ENCODE peak calls at places on chromosomes 2 and 18, in five cellular contexts. X, A, R, L and V are unnamed samples.

GRCh38 chr18:45602926-45603325 is 12.3 kb upstream of the SLC14A2 start:
- DNase-seq in X (no peak), A (no peak), R (no peak), L (no peak), V (no peak)

GRCh38 chr2:235609746-235610145 is 115.9 kb downstream of the AGAP1 start:
- DNase-seq in X (no peak), A (no peak), R (no peak), L (no peak), V (no peak)

GRCh38 chr2:8006181-8006580 is 675.7 kb upstream of the ID2 start:
- DNase-seq in X (no peak), A (no peak), R (no peak), L (no peak), V (no peak)

GRCh38 chr2:145591109-145591809 is 1071.3 kb upstream of the ZEB2 start:
- DNase-seq in X (no peak), A (no peak), R (no peak), L (no peak), V (no peak)

GRCh38 chr2:86026744-86027065 is 79.0 kb downstream of the POLR1A start:
- DNase-seq in X (no peak), A (no peak), R (no peak), L (no peak), V (no peak)

GRCh38 chr2:101251844-101252407 is 760 bp upstream of the CNOT11 start:
- DNase-seq in X (no peak), A (no peak), R (no peak), L (peak), V (peak)

GRCh38 chr2:180508451-180508850 is 472.0 kb upstream of the UBE2E3 start:
- DNase-seq in X (no peak), A (no peak), R (no peak), L (no peak), V (no peak)

GRCh38 chr2:69549421-69549820 is 94.1 kb downstream of the AAK1 start:
- DNase-seq in X (no peak), A (peak), R (no peak), L (no peak), V (no peak)

GRCh38 chr2:178320011-178320410 is 125.7 kb downstream of the OSBPL6 start:
- DNase-seq in X (no peak), A (no peak), R (no peak), L (no peak), V (no peak)

GRCh38 chr2:15773204-15773603 is 167.1 kb upstream of the MYCN start:
- DNase-seq in X (no peak), A (no peak), R (no peak), L (no peak), V (no peak)

GRCh38 chr2:62042400-62042799 is 136.9 kb downstream of the COMMD1 start:
- DNase-seq in X (no peak), A (no peak), R (no peak), L (no peak), V (no peak)

GRCh38 chr2:119486886-119487285 is 37.4 kb downstream of the SCTR start:
- DNase-seq in X (no peak), A (peak), R (no peak), L (no peak), V (no peak)

GRCh38 chr18:8514409-8514808 is 94.8 kb upstream of the RAB12 start:
- DNase-seq in X (no peak), A (no peak), R (no peak), L (no peak), V (no peak)

GRCh38 chr2:36468463-36469266 is 113.1 kb downstream of the CRIM1 start:
- DNase-seq in X (no peak), A (peak), R (no peak), L (no peak), V (no peak)

GRCh38 chr2:127683766-127684165 is 8.4 kb upstream of the LIMS2 start:
- DNase-seq in X (no peak), A (peak), R (no peak), L (peak), V (no peak)

GRCh38 chr2:16223481-16224177 is 283.3 kb downstream of the MYCN start:
- DNase-seq in X (no peak), A (no peak), R (no peak), L (peak), V (no peak)

GRCh38 chr2:20225294-20226151 is 593 bp upstream of the SDC1 start:
- DNase-seq in X (no peak), A (peak), R (no peak), L (peak), V (no peak)

GRCh38 chr2:71780162-71780561 is 326.8 kb downstream of the DYSF start:
- DNase-seq in X (no peak), A (no peak), R (no peak), L (no peak), V (no peak)

GRCh38 chr2:134154269-134154668 is 99.6 kb upstream of the MGAT5 start:
- DNase-seq in X (no peak), A (no peak), R (no peak), L (no peak), V (no peak)

GRCh38 chr18:48077291-48077690 is 146.8 kb upstream of the SMAD2 start:
- DNase-seq in X (no peak), A (no peak), R (no peak), L (no peak), V (no peak)

GRCh38 chr2:110768591-110768990 is 36.2 kb downstream of the ACOXL start:
- DNase-seq in X (no peak), A (no peak), R (no peak), L (no peak), V (no peak)

GRCh38 chr2:49616800-49617199 is 462.5 kb upstream of the FSHR start:
- DNase-seq in X (peak), A (no peak), R (no peak), L (peak), V (no peak)

GRCh38 chr18:76258209-76258608 is 236.8 kb downstream of the ZNF516 start:
- DNase-seq in X (no peak), A (peak), R (no peak), L (no peak), V (no peak)

GRCh38 chr2:96325038-96325883 is at the start of gene ITPRIPL1:
- DNase-seq in X (no peak), A (no peak), R (no peak), L (peak), V (no peak)

GRCh38 chr18:25102657-25103056 is 249.3 kb downstream of the ZNF521 start:
- DNase-seq in X (no peak), A (no peak), R (no peak), L (no peak), V (no peak)

GRCh38 chr2:217695033-217695520 is 307.7 kb downstream of the TNS1 start:
- DNase-seq in X (no peak), A (peak), R (no peak), L (no peak), V (peak)

GRCh38 chr2:45190481-45190880 is 181.2 kb upstream of the SIX2 start:
- DNase-seq in X (no peak), A (peak), R (no peak), L (no peak), V (no peak)

GRCh38 chr18:26677957-26678356 is 129.6 kb upstream of the KCTD1 start:
- DNase-seq in X (no peak), A (no peak), R (no peak), L (no peak), V (no peak)

GRCh38 chr2:179266271-179266670 is 1.6 kb upstream of the SESTD1 start:
- DNase-seq in X (no peak), A (no peak), R (no peak), L (no peak), V (no peak)

GRCh38 chr2:205273148-205273547 is 409.2 kb upstream of the NRP2 start:
- DNase-seq in X (no peak), A (no peak), R (no peak), L (no peak), V (no peak)

GRCh38 chr2:197108758-197109157 is 182.3 kb upstream of the PGAP1 start:
- DNase-seq in X (no peak), A (peak), R (no peak), L (no peak), V (no peak)

GRCh38 chr2:121858406-121858805 is 103.0 kb downstream of the TSN start:
- DNase-seq in X (no peak), A (peak), R (no peak), L (no peak), V (no peak)

GRCh38 chr2:130864830-130865229 is 28.1 kb downstream of the ARHGEF4 start:
- DNase-seq in X (no peak), A (peak), R (no peak), L (no peak), V (peak)

GRCh38 chr2:4324531-4324930 is 621.2 kb downstream of the DCDC2C start:
- DNase-seq in X (no peak), A (no peak), R (no peak), L (no peak), V (no peak)

GRCh38 chr2:236742936-236743622 is 173.5 kb downstream of the ACKR3 start:
- DNase-seq in X (no peak), A (no peak), R (no peak), L (no peak), V (no peak)

GRCh38 chr2:73700111-73700510 is 37.0 kb downstream of the TPRKB start:
- DNase-seq in X (no peak), A (peak), R (no peak), L (no peak), V (no peak)

GRCh38 chr2:73701968-73702665 is 35.0 kb downstream of the TPRKB start:
- DNase-seq in X (no peak), A (no peak), R (no peak), L (no peak), V (no peak)

GRCh38 chr2:73698101-73698500 is 39.0 kb downstream of the TPRKB start:
- DNase-seq in X (no peak), A (no peak), R (no peak), L (no peak), V (no peak)

GRCh38 chr2:73699437-73699836 is 37.7 kb downstream of the TPRKB start:
- DNase-seq in X (no peak), A (no peak), R (no peak), L (no peak), V (no peak)

DNA sequence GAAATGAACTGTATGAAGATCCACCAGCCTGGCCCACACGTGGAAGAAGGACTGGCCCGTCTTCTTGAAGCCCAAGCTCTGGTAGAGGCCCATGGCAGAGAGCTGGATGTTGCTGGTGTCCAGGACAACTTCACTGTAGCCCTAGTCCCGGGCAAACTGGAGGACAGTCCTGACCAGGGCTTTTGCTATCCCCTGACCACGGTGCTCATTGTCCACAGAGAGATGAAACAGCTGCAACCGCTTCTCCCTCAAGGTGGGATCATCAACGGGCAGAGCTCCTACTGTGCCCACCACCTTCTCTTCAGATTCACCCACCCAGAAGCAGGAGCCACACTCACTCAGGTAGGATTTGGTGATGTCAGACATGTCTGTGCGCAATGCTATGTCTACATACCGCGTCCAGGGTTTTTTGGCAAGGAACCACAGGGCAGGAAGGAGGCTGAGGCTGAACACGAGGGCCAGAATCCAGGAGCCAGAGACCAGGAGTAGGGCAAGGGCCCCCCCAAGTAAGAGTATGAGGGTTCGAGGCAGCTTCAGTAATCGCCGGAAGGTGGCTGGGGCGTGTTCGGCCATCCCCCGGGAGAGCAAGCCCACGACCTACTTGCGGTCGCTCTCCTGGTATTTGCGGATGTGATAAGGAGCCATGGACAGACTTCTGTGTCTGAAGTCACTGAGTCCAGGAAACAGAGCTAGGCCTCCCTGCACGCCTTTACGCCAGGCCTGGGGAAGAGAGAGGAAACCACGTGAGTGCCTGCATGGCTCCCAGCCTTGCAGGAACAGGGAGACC is 36.3 kb downstream of the TPRKB start:
- DNase-seq in X (no peak), A (no peak), R (no peak), L (no peak), V (no peak)
- H3K27ac ChIP-seq in X (no peak), A (no peak), R (no peak), L (no peak), V (no peak)

GRCh38 chr18:22174341-22175148 is 5.2 kb downstream of the GATA6 start:
- DNase-seq in X (no peak), A (no peak), R (no peak), L (no peak), V (no peak)

GRCh38 chr18:22173221-22173927 is 4.0 kb downstream of the GATA6 start:
- DNase-seq in X (no peak), A (no peak), R (no peak), L (no peak), V (no peak)

GRCh38 chr18:22172594-22173049 is 3.2 kb downstream of the GATA6 start:
- DNase-seq in X (no peak), A (no peak), R (no peak), L (no peak), V (no peak)

GRCh38 chr18:22175326-22175725 is 5.9 kb downstream of the GATA6 start:
- DNase-seq in X (no peak), A (no peak), R (no peak), L (no peak), V (no peak)

DNA sequence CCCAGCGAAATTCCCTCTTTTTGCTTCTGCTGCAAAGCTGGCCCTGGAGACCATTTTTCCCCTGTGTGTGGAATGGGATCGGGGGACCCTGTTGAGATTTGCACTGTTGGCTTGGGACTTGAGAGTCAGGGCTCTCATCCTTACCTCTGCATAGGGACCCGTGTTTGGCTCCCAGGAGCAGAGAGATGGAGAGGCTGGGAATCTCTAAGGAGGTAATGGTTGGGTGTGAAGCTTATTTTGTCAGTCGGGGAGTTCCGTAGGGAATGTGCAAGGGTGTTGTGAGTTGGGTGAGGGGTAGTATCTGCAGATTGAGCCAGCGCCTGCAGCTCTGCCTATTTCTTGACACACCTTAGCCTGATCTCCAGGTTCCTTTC is 4.5 kb downstream of the GATA6 start:
- DNase-seq in X (no peak), A (no peak), R (no peak), L (no peak), V (no peak)
- H3K4me3 ChIP-seq in X (no peak), A (no peak), R (peak), L (no peak), V (no peak)

DNA sequence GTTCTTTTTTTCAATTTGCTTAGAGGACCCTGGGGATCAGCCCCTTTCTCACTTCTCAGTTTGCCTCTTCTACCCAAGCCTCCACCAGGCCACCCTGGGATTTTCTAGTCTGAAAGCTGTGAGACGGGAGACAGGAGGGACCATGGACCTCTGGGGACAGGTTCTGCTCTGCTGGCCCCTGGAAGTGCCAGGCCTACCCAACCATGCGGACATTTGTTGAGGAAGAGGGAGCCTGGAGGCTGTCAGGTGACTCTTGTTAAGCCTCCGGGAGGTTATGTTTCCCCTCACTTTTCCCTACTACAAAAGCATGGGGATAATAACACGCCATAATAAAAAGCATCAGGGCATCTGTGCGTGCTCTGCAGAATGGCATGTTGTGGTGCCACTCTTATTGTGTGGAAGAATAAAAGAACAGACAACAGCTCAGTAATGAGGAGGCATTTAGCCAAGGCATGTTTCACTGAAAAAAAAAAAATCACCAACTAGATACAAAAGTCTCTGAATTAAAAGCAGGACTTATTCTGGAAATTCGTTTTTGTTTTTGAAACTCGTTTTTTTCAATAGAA is 48.3 kb upstream of the PLA2R1 start:
- DNase-seq in X (no peak), A (no peak), R (no peak), L (no peak), V (no peak)
- H3K27ac ChIP-seq in X (peak), A (no peak), R (no peak), L (no peak), V (peak)

GRCh38 chr2:112835553-112836535 is 735 bp downstream of the IL1B start:
- DNase-seq in X (no peak), A (no peak), R (no peak), L (no peak), V (no peak)
- H3K4me3 ChIP-seq in X (no peak), A (peak), R (no peak), L (no peak), V (peak)

DNA sequence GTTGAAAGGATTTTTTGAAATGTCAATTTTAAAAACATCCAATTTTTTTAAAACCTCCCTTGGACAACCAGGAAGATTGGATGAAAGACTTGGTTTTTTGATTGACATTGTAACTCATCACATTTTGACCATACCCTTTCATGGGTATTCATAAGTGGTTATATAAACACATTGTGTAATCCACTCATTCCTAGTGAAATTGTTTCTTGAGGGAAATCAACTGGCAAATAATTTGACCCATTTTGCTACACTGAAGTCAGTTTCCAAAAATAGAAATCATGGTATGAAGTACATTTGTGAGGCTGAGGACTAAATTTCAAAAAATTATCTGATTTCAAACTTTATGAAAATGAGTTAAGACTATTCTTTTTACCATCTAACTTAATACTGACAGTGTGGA is 31.5 kb downstream of the FBXO48 start:
- DNase-seq in X (no peak), A (peak), R (no peak), L (no peak), V (no peak)
- H3K27ac ChIP-seq in X (no peak), A (no peak), R (peak), L (no peak), V (no peak)

GRCh38 chr18:32730068-32730467 is 42.8 kb downstream of the KLHL14 start:
- DNase-seq in X (no peak), A (no peak), R (no peak), L (no peak), V (no peak)
- H3K4me3 ChIP-seq in X (peak), A (no peak), R (peak), L (no peak), V (peak)

GRCh38 chr2:223969856-223970255 is 12.6 kb downstream of the MRPL44 start:
- DNase-seq in X (no peak), A (peak), R (no peak), L (no peak), V (no peak)
- H3K27ac ChIP-seq in X (no peak), A (no peak), R (no peak), L (no peak), V (no peak)

DNA sequence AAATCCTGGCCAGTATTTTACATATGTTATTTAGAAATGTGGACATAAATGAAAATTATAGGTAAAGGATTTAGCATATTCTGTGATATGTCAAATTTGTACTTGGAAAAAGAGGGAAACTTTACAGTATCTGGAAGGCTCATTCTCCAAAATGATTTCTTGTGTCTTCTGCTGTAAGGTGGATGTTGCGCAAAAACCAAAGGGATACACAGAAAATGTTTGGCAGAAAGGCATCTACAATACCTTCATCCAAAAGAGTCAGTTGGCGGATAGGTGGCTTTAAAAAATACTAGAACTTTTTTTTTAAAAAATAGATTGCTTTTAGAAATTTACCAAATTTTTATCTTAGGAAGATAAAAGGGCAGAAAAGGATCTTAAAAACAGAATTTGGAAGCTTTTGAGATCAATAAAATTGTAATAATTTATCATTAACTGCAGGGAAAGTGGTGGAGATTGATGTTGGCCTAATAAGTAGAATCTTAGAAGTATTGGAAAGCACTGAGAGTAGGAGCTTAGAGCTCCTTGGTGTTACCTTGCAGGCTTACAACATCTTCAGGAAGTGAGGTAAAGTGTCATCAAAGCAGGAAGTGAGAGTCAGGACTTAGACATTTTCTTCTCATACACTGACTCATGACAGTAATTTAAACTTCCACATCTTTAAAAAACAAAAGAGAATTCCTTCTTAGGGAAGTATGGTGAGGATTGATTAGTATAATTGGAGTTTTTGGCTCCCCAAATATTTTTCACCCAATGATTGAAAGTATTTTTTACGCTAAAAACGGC is 2.1 kb downstream of the NABP1 start:
- DNase-seq in X (no peak), A (peak), R (no peak), L (no peak), V (no peak)
- H3K4me3 ChIP-seq in X (peak), A (peak), R (peak), L (no peak), V (peak)

DNA sequence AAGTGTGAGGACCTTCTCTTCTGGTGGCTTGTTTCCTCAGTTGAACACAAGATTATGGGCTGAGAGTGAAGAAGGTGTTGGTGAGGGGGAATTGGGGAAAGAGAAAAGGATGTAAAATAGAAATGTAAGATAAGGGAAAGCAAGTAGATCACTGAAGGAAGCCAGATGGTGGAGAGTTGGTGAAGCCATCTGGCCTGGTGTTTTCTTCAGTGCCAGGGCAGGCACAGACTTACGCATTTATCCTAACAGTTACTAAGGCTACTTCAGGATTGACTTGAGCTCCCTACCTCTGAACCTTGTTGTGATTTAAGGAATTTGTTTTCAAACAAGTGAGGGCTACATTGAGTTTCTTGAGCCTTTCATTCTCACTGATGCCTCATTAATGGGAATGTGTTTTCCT is 113.8 kb downstream of the GALNT1 start:
- DNase-seq in X (no peak), A (no peak), R (no peak), L (no peak), V (no peak)
- H3K27ac ChIP-seq in X (no peak), A (no peak), R (no peak), L (no peak), V (no peak)